ENCODE peak calls at places on chromosomes 16 and 17, in six cellular contexts. U is stomach; J is IMR-90; L is thoracic aorta; T is prostate gland; Q is CD8-positive, alpha-beta T cell. H is an unnamed sample.

GRCh38 chr17:66633322-66633965 is 201.5 kb upstream of the CACNG5 start:
- DNase-seq in U (no peak), J (peak), L (no peak), T (no peak), Q (no peak), H (no peak)

GRCh38 chr16:89619880-89620279 is 6.4 kb downstream of the DPEP1 start:
- DNase-seq in U (no peak), J (no peak), L (no peak), T (no peak), Q (no peak), H (no peak)

GRCh38 chr16:46785076-46785845 is 37.1 kb upstream of the MYLK3 start:
- DNase-seq in U (no peak), J (no peak), L (no peak), T (no peak), Q (no peak), H (no peak)

GRCh38 chr16:71923941-71924690 is 28.8 kb downstream of the IST1 start:
- DNase-seq in U (no peak), J (no peak), L (no peak), T (no peak), Q (no peak), H (no peak)

GRCh38 chr16:15775663-15776304 is 81.0 kb downstream of the MYH11 start:
- DNase-seq in U (no peak), J (peak), L (no peak), T (no peak), Q (no peak), H (no peak)

GRCh38 chr17:6269474-6269873 is 165.4 kb downstream of the AIPL1 start:
- DNase-seq in U (no peak), J (peak), L (no peak), T (no peak), Q (no peak), H (no peak)

GRCh38 chr17:80123791-80124190 is 22.4 kb downstream of the GAA start:
- DNase-seq in U (peak), J (peak), L (no peak), T (no peak), Q (no peak), H (no peak)

GRCh38 chr16:12803203-12804093 is at the start of gene CPPED1:
- DNase-seq in U (peak), J (peak), L (peak), T (peak), Q (peak), H (peak)

GRCh38 chr17:49267912-49268311 is 37.3 kb upstream of the PHOSPHO1 start:
- DNase-seq in U (no peak), J (no peak), L (no peak), T (no peak), Q (no peak), H (no peak)

GRCh38 chr17:65455972-65456343 is 105.5 kb downstream of the AXIN2 start:
- DNase-seq in U (no peak), J (peak), L (no peak), T (peak), Q (no peak), H (no peak)

GRCh38 chr16:19858006-19858653 is 26.5 kb downstream of the GPRC5B start:
- DNase-seq in U (no peak), J (no peak), L (no peak), T (no peak), Q (no peak), H (no peak)

GRCh38 chr16:89325861-89326471 is 108.5 kb downstream of the ZNF778 start:
- DNase-seq in U (peak), J (peak), L (no peak), T (no peak), Q (no peak), H (peak)

GRCh38 chr17:21373696-21374454 is 2.3 kb upstream of the KCNJ12 start:
- DNase-seq in U (no peak), J (no peak), L (no peak), T (no peak), Q (no peak), H (no peak)

GRCh38 chr17:48002208-48002919 is 31.5 kb downstream of the CDK5RAP3 start:
- DNase-seq in U (no peak), J (peak), L (no peak), T (no peak), Q (no peak), H (no peak)

GRCh38 chr16:15988268-15989013 is 39.0 kb downstream of the ABCC1 start:
- DNase-seq in U (no peak), J (peak), L (no peak), T (no peak), Q (no peak), H (no peak)

GRCh38 chr16:21001262-21001661 is 100.7 kb downstream of the LYRM1 start:
- DNase-seq in U (no peak), J (peak), L (no peak), T (no peak), Q (no peak), H (no peak)

GRCh38 chr17:8496081-8496480 is 60.4 kb downstream of the NDEL1 start:
- DNase-seq in U (no peak), J (no peak), L (no peak), T (no peak), Q (no peak), H (peak)

GRCh38 chr16:85485379-85485778 is 127.7 kb upstream of the GSE1 start:
- DNase-seq in U (no peak), J (no peak), L (no peak), T (no peak), Q (no peak), H (no peak)

GRCh38 chr16:29943846-29944669 is 17.8 kb upstream of the TMEM219 start:
- DNase-seq in U (peak), J (peak), L (no peak), T (peak), Q (no peak), H (no peak)

GRCh38 chr17:81537343-81537855 is 9.2 kb downstream of the FSCN2 start:
- DNase-seq in U (peak), J (no peak), L (no peak), T (no peak), Q (no peak), H (no peak)

GRCh38 chr16:68696514-68696913 is 40.6 kb upstream of the CDH1 start:
- DNase-seq in U (no peak), J (no peak), L (no peak), T (peak), Q (no peak), H (no peak)

GRCh38 chr16:35363510-35363909 is 1904.1 kb downstream of the TP53TG3F start:
- DNase-seq in U (no peak), J (no peak), L (no peak), T (no peak), Q (no peak), H (no peak)

GRCh38 chr16:12869681-12870427 is 31.5 kb upstream of the SHISA9 start:
- DNase-seq in U (no peak), J (no peak), L (no peak), T (no peak), Q (no peak), H (no peak)

GRCh38 chr17:39143552-39144093 is 7.8 kb downstream of the PLXDC1 start:
- DNase-seq in U (no peak), J (no peak), L (no peak), T (no peak), Q (no peak), H (no peak)

GRCh38 chr17:5899496-5900195 is 170.5 kb upstream of the WSCD1 start:
- DNase-seq in U (no peak), J (no peak), L (no peak), T (no peak), Q (no peak), H (no peak)

GRCh38 chr16:6016530-6017184 is 919.1 kb upstream of the EEF2KMT start:
- DNase-seq in U (no peak), J (no peak), L (no peak), T (no peak), Q (no peak), H (no peak)

GRCh38 chr17:50080096-50080480 is 15.1 kb upstream of the PDK2 start:
- DNase-seq in U (no peak), J (no peak), L (no peak), T (no peak), Q (no peak), H (no peak)

GRCh38 chr17:45841883-45842525 is 2.7 kb upstream of the SPPL2C start:
- DNase-seq in U (no peak), J (no peak), L (no peak), T (no peak), Q (no peak), H (no peak)

GRCh38 chr16:75250809-75251279 is 580 bp downstream of the BCAR1 start:
- DNase-seq in U (peak), J (no peak), L (no peak), T (no peak), Q (no peak), H (peak)

GRCh38 chr16:27449434-27450188 is 47.6 kb downstream of the IL21R start:
- DNase-seq in U (peak), J (no peak), L (no peak), T (no peak), Q (peak), H (no peak)

GRCh38 chr16:67428146-67428731 is 2.7 kb upstream of the HSD11B2 start:
- DNase-seq in U (peak), J (peak), L (no peak), T (peak), Q (no peak), H (peak)

GRCh38 chr16:77289331-77289809 is 90.2 kb downstream of the SYCE1L start:
- DNase-seq in U (no peak), J (peak), L (no peak), T (no peak), Q (no peak), H (no peak)

GRCh38 chr17:48060249-48060648 is 12.1 kb downstream of the NFE2L1 start:
- DNase-seq in U (no peak), J (no peak), L (no peak), T (no peak), Q (no peak), H (no peak)

DNA sequence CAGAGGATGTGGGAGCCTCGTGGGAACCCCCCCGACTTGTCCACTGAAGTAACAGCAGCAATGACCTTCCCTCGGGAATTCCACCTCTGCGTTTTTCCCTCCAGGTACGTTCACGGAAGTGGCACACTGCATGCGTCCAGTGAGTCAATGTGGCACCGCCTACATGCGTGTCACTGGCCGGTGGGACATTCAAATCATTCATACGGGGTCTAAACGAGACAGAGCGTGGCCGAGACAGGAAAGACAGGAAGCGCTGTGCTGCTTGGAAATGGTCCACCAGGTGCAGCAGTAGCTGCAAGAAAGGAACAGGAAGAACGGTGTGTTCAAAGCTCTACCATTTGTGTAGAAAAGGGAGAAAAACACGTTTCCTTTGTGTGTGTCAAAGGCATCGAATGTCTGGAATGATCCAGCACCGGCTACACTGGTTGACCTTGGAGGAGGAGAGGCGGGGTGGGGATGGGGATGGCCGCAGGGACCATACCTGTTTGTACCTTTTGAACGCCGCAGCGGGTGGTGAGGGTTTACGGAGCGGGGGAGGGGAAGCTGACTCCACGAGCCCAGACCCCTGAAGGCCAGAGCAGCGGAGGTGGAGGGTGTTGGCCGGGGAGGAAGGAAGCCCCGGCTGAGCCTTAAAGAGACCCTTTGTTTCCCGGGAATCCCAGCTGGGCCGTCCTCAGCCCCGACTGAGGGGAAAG is 1.7 kb upstream of the PGAP6 start:
- DNase-seq in U (peak), J (no peak), L (no peak), T (peak), Q (no peak), H (no peak)
- H3K4me3 ChIP-seq in U (peak), J (no peak), L (peak), T (peak), Q (peak), H (peak)

DNA sequence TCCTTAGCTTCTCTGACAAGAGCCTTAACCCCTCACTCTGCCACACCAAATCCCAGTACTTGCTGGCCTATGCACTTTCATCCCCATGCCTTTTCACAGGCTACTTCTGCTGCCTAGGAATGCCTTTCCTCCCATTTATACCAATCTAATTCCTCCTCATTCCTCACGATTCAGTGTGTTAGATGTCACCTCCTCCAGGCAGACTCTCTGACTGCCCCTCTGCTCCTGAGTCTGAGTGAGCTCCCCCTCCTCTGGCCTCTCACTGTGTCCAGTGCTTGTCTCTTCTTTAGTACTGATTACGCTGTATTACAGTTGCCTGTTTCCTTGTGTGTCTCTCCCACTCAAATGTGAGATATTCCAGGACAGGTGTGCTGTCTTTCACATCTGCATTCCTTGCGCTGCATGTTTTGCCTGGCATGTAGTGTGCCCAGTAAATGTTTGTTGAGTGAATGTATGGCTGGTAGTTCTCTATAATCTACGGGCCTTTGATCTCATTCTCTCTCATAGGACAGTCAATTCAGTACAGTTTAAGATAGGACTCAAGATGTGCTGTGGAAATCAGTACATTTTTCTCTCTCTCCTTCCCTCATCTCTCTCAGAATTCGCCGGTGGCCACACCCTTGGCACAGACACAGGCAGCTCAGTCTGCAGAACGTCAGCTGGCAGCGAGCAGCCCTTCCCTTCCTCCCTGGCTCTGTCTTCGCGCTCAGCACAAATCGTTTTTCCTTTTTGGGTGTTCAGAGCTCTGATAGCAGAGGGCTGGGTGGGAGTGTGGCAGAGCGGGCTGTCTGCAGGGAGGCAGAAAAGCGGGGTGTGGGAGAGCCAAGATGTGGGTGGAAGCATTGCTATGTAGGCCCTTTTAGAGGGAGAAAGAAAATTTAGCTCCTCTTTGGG is 18.5 kb downstream of the ARL4D start:
- DNase-seq in U (peak), J (peak), L (no peak), T (peak), Q (no peak), H (peak)
- H3K27ac ChIP-seq in U (no peak), J (peak), L (peak), T (peak), Q (no peak), H (peak)

DNA sequence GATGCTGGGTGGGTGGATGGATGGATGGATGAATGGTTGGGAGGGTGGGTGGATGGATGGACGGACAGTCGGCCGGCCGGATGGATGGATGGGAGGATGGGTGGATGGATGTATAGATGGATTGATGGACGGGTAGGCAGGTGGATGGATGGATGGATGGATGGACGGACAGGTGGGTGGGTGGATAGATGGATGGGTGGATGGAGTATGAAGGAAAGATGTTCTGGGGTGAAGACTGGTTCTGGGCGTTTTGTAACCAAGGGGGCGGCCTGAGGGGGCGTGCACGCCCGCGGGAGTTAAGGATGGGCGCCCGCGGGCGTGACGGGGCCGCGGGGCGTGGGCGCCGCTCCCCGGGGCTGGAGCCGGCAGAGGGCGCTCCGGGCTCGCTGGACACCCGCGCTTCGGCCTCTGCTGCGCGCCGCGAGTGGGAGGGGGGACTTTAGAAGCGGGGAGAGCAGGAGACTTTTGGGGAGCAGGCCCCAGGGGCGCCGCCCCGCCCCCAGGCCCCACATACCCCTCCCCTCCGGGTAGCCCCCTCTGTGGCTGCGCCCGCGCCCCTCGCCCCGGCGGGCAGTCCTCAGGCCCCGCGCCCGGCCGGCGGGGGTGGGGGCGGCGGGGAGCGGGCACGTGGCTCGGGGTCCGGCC is at the start of gene NECAB2:
- DNase-seq in U (peak), J (peak), L (no peak), T (no peak), Q (no peak), H (no peak)
- H3K4me3 ChIP-seq in U (peak), J (peak), L (peak), T (peak), Q (no peak), H (peak)

GRCh38 chr16:22116095-22116700 is 23.9 kb downstream of the VWA3A start:
- DNase-seq in U (no peak), J (no peak), L (no peak), T (no peak), Q (no peak), H (no peak)
- H3K27ac ChIP-seq in U (no peak), J (no peak), L (no peak), T (no peak), Q (no peak), H (no peak)